ENCODE peak calls at places on chromosomes 2 and 18, in eight cellular contexts. B, C, I, O, G, D, W and P are unnamed samples.

GRCh38 chr2:146079216-146079615 is 1559.3 kb upstream of the ZEB2 start:
- DNase-seq in B (no peak), C (no peak), I (no peak), O (no peak), G (no peak), D (peak; percentile 3), W (no peak), P (no peak)

GRCh38 chr18:55783921-55784320 is 195.9 kb upstream of the TCF4 start:
- DNase-seq in B (no peak), C (no peak), I (no peak), O (no peak), G (no peak), D (no peak), W (no peak), P (no peak)

GRCh38 chr2:58046335-58046584 is 346 bp upstream of the VRK2 start:
- DNase-seq in B (no peak), C (no peak), I (no peak), O (no peak), G (no peak), D (no peak), W (no peak), P (no peak)

GRCh38 chr2:52918551-52918950 is 849.1 kb upstream of the CHAC2 start:
- DNase-seq in B (no peak), C (no peak), I (no peak), O (no peak), G (no peak), D (no peak), W (no peak), P (no peak)

GRCh38 chr2:83478037-83478436 is 981.0 kb downstream of the SUCLG1 start:
- DNase-seq in B (no peak), C (no peak), I (no peak), O (no peak), G (no peak), D (no peak), W (no peak), P (no peak)

GRCh38 chr2:215138466-215138865 is at the start of gene ABCA12:
- DNase-seq in B (no peak), C (no peak), I (no peak), O (no peak), G (no peak), D (no peak), W (no peak), P (no peak)

GRCh38 chr2:150472122-150472899 is 15.2 kb downstream of the RND3 start:
- DNase-seq in B (no peak), C (no peak), I (no peak), O (peak; percentile 64), G (peak; percentile 61), D (peak; percentile 84), W (no peak), P (no peak)

GRCh38 chr2:7530001-7530400 is 612.8 kb downstream of the RNF144A start:
- DNase-seq in B (no peak), C (no peak), I (no peak), O (no peak), G (no peak), D (no peak), W (no peak), P (no peak)

GRCh38 chr2:212713681-212714080 is 175.1 kb upstream of the ERBB4 start:
- DNase-seq in B (no peak), C (no peak), I (no peak), O (no peak), G (no peak), D (no peak), W (no peak), P (no peak)